ENCODE peak calls at places on chromosomes 16 and 17, in four cellular contexts. V is kidney glomerular epithelial cell, Y is M059J, D is DMS153. C is an unnamed sample.

GRCh38 chr17:28317965-28318758 is 838 bp upstream of the TMEM97 start:
- DNase-seq in V (no peak), Y (no peak), D (no peak), C (no peak)

GRCh38 chr16:48860341-48860740 is 250.4 kb upstream of the N4BP1 start:
- DNase-seq in V (no peak), Y (peak; percentile 54), D (no peak), C (no peak)

GRCh38 chr16:20821682-20822081 is 15.4 kb downstream of the REXO5 start:
- DNase-seq in V (no peak), Y (no peak), D (no peak), C (no peak)

GRCh38 chr17:64214950-64215349 is 48.1 kb downstream of the TEX2 start:
- DNase-seq in V (no peak), Y (no peak), D (no peak), C (no peak)

GRCh38 chr16:2243031-2243528 is 6.8 kb downstream of the DNASE1L2 start:
- DNase-seq in V (no peak), Y (no peak), D (no peak), C (no peak)

GRCh38 chr16:50797456-50797855 is 55.6 kb downstream of the CYLD start:
- DNase-seq in V (no peak), Y (no peak), D (no peak), C (no peak)

GRCh38 chr16:65148804-65149203 is 26.9 kb upstream of the CDH11 start:
- DNase-seq in V (no peak), Y (no peak), D (no peak), C (no peak)

GRCh38 chr16:55107851-55108250 is 177.2 kb downstream of the IRX5 start:
- DNase-seq in V (no peak), Y (no peak), D (no peak), C (no peak)

GRCh38 chr17:78255029-78255656 is 23.7 kb downstream of the TMEM235 start:
- DNase-seq in V (no peak), Y (no peak), D (no peak), C (no peak)

GRCh38 chr16:88378401-88378800 is 4.4 kb upstream of the ZNF469 start:
- DNase-seq in V (no peak), Y (no peak), D (no peak), C (no peak)

GRCh38 chr17:82648761-82649474 is 674 bp upstream of the WDR45B start:
- DNase-seq in V (no peak), Y (peak; percentile 15), D (no peak), C (no peak)

GRCh38 chr17:82037113-82037888 is at the start of gene DCXR:
- DNase-seq in V (peak; percentile 83), Y (peak; percentile 95), D (peak; percentile 92), C (peak; percentile 87)

GRCh38 chr17:2207815-2208515 is 95.6 kb downstream of the SMG6 start:
- DNase-seq in V (no peak), Y (no peak), D (no peak), C (no peak)

GRCh38 chr16:53504161-53504663 is 1.2 kb upstream of the AKTIP start:
- DNase-seq in V (no peak), Y (peak; percentile 69), D (no peak), C (no peak)

GRCh38 chr17:5825717-5826330 is 241.5 kb upstream of the NLRP1 start:
- DNase-seq in V (peak; percentile 15), Y (peak; percentile 83), D (no peak), C (no peak)

GRCh38 chr17:57048096-57048495 is 37.0 kb upstream of the AKAP1 start:
- DNase-seq in V (no peak), Y (no peak), D (no peak), C (no peak)

GRCh38 chr16:8952281-8952751 is 11.4 kb downstream of the USP7 start:
- DNase-seq in V (no peak), Y (no peak), D (no peak), C (no peak)

GRCh38 chr17:39094607-39095308 is 56.7 kb downstream of the PLXDC1 start:
- DNase-seq in V (no peak), Y (no peak), D (no peak), C (no peak)

GRCh38 chr16:48158296-48158695 is 2.5 kb upstream of the ABCC12 start:
- DNase-seq in V (peak; percentile 34), Y (peak; percentile 99), D (no peak), C (peak; percentile 54)

GRCh38 chr16:67027046-67027445 is 1.9 kb upstream of the CBFB start:
- DNase-seq in V (no peak), Y (no peak), D (no peak), C (no peak)

GRCh38 chr17:50049636-50050035 is 6.3 kb upstream of the ITGA3 start:
- DNase-seq in V (no peak), Y (peak; percentile 88), D (no peak), C (no peak)

GRCh38 chr16:80639636-80640035 is 98.8 kb downstream of the DYNLRB2 start:
- DNase-seq in V (no peak), Y (peak; percentile 10), D (no peak), C (no peak)

GRCh38 chr17:37068266-37068665 is 119.5 kb downstream of the AATF start:
- DNase-seq in V (no peak), Y (no peak), D (no peak), C (no peak)

GRCh38 chr16:83833921-83834320 is 26.1 kb downstream of the HSBP1 start:
- DNase-seq in V (no peak), Y (no peak), D (no peak), C (no peak)